ENCODE peak calls at places on chromosomes 5 and 9, in five cellular contexts. K, Q, H, O and V are unnamed samples. For H3K36me3, the result is how much of the 10 kb centered on the place peaks cover.

GRCh38 chr5:172007153-172007794 is 836 bp upstream of the FBXW11 start:
- DNase-seq in O (no peak), K (peak), H (no peak), Q (peak), V (peak)

GRCh38 chr9:126666155-126666803 is 52.6 kb downstream of the LMX1B start:
- DNase-seq in Q (peak), H (peak), K (no peak), O (no peak), V (no peak)

GRCh38 chr5:10518352-10518751 is 45.5 kb upstream of the ANKRD33B start:
- DNase-seq in O (no peak), K (no peak), H (no peak), Q (no peak), V (no peak)

GRCh38 chr5:148443998-148444397 is 60.2 kb downstream of the FBXO38 start:
- DNase-seq in Q (peak), K (peak), H (peak), O (peak), V (peak)

GRCh38 chr5:141363952-141364660 is at the start of gene PCDHGA5:
- DNase-seq in K (no peak), Q (no peak), O (no peak), H (no peak), V (no peak)

GRCh38 chr5:154756203-154756870 is 1.2 kb downstream of the LARP1 start:
- DNase-seq in K (no peak), H (no peak), Q (peak), O (no peak), V (peak)

GRCh38 chr5:74169704-74170103 is 470.8 kb downstream of the ENC1 start:
- DNase-seq in Q (no peak), O (no peak), K (no peak), H (no peak), V (no peak)

GRCh38 chr5:144017631-144018030 is 152.8 kb downstream of the YIPF5 start:
- DNase-seq in O (no peak), H (no peak), K (no peak), Q (no peak), V (peak)

GRCh38 chr5:143494162-143494561 is 90.7 kb upstream of the NR3C1 start:
- DNase-seq in O (no peak), H (no peak), Q (no peak), K (no peak), V (no peak)

GRCh38 chr5:54317511-54318260 is 7.3 kb upstream of the ARL15 start:
- DNase-seq in Q (no peak), K (no peak), H (no peak), O (no peak), V (no peak)

GRCh38 chr5:31921852-31922305 is 252.2 kb downstream of the GOLPH3 start:
- DNase-seq in Q (no peak), H (no peak), K (no peak), O (no peak), V (no peak)

GRCh38 chr5:174622067-174622466 is 102.3 kb upstream of the MSX2 start:
- DNase-seq in Q (no peak), O (no peak), K (no peak), H (no peak), V (no peak)

GRCh38 chr9:107644774-107645463 is 155.3 kb upstream of the KLF4 start:
- DNase-seq in K (no peak), H (no peak), Q (no peak), O (no peak), V (no peak)

GRCh38 chr5:99068944-99069650 is 140.3 kb upstream of the CHD1 start:
- DNase-seq in H (no peak), K (no peak), O (no peak), Q (no peak), V (no peak)

GRCh38 chr5:22344000-22344399 is 509.1 kb downstream of the CDH12 start:
- DNase-seq in Q (no peak), K (no peak), O (no peak), H (no peak), V (no peak)

GRCh38 chr9:27193886-27194285 is 84.9 kb downstream of the TEK start:
- DNase-seq in H (no peak), O (no peak), K (no peak), Q (no peak), V (no peak)

GRCh38 chr9:27196383-27196782 is 87.4 kb downstream of the TEK start:
- DNase-seq in Q (no peak), O (no peak), H (no peak), K (no peak), V (no peak)

GRCh38 chr9:27195191-27195590 is 86.2 kb downstream of the TEK start:
- DNase-seq in H (no peak), Q (no peak), O (no peak), K (no peak), V (no peak)

GRCh38 chr9:27192291-27192960 is 83.4 kb downstream of the TEK start:
- DNase-seq in Q (no peak), K (no peak), O (no peak), H (no peak), V (no peak)

DNA sequence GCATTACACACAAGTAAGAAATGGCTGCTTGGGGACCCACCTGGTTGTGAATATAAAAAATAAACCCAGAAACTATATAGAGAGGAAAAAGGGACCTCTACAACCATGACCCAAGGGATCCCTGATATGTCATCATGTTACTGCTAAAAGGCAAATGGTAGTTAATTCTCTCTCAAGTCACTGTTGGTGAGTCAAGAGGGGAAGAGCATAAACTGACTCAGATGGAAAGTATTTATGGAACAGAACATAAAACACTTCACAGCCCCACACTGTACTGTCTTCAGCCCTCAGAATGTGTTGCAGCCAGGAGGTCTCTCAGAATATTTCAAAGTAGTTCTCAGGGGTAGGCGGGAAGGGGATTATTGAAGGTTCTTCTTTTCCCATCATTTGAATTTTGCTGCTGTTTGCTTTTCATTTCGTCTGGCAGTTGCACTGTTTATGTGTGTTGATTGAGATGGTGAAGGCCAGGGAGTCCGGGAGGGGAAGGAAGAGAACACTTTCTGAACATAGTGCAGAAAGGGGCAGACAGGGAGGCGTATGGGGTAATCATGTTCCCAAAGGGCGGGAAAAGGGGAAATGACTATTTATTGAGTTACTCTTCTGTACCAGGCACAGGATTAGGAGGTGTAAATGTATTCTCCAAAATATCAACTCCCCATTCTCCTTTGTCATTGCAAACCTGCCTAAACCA is 85.5 kb downstream of the TEK start:
- DNase-seq in K (no peak), Q (no peak), O (peak), H (no peak), V (no peak)
- TF ChIP-seq ZBTB33 in K (no peak), Q (no peak), O (no peak), H (no peak), V (no peak)

DNA sequence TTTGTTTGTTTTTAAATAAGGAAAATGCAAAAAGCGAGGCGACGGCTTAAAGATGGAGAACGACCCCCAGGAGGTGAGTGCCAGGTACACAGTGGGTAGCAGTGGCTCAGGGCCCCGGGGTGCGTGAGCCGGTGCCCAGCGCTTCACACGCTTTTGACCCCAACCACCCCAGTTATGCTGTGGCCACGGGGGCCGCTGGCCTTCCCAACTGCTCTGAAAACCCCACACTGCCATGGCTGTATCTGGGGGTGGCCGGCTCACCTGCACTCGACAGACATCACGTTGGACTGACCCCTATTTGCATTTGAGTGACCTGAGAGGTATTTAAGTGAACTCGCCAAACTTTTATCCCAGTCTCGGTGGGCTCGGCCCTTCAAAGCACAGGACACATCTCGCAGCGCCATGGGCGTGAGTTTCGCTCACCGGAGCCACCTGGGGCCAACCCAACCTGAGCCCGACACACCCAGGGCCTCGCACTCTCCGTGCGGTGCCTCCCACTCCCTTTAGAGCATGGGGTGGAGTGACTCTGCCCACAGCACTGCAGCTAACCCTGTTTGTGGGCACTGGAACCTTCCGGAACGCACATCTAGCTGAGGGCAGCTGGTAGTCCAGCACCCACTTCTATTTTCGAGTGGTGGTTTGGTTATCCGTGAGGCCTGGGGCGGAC is 13.7 kb upstream of the AJM1 start:
- DNase-seq in K (no peak), O (no peak), H (no peak), Q (no peak), V (no peak)
- H3K36me3 ChIP-seq in K (half or more), O (under half), H (under half), Q (half or more), V (half or more)

DNA sequence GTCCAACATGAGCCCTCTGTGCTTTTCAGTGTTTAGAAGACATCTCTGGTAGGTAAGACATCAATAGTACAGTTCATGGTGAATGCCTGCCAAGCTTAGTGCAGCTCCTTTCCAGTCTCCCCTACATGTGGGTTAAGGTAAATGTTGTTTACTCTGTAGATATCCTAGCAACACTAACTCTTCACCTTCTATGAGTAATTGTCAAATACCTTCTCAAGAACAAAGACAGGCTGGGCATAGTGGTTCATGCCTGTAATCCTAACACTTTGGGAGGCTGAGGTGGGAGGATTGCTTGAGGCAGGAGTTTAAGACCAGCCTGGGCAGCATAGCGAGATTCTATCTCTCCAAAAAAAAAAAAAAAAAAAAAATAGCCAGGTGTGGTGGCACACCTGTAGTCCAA is 18.7 kb upstream of the RASGRF2 start:
- DNase-seq in H (no peak), Q (no peak), O (no peak), K (no peak), V (no peak)
- TF ChIP-seq ZBTB33 in H (no peak), Q (no peak), O (no peak), K (no peak), V (no peak)

DNA sequence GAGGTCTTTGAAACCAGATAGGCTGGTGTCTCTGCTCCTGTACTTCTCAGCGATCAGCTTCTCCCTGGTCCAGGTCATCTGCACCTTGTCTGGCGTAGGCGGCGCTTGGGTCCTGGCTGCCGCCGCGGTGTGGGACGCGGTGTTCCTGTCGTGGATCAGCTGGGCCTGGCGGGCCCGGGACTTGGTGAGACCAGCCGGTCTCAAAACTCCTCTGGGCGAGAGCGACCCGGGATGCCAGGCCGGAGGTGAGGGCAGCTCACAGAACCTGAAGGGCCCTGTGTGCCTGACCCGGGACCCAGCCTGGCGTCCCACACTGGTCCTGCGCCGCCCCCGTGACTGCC is 48.9 kb downstream of the NKD2 start:
- DNase-seq in K (no peak), Q (no peak), H (no peak), O (no peak), V (peak)
- H3K36me3 ChIP-seq in K (half or more), Q (under half), H (under half), O (under half), V (under half)

GRCh38 chr5:119537704-119538103 is 85.4 kb downstream of the HSD17B4 start:
- DNase-seq in H (peak), O (no peak), Q (no peak), K (no peak), V (no peak)
- TF ChIP-seq ZBTB33 in H (no peak), O (no peak), Q (no peak), K (no peak), V (no peak)

GRCh38 chr5:72305194-72306142 is 14.6 kb downstream of the MRPS27 start:
- DNase-seq in K (peak), O (no peak), H (peak), Q (peak), V (no peak)

GRCh38 chr5:72307968-72308852 is 11.8 kb downstream of the MRPS27 start:
- DNase-seq in K (peak), H (peak), O (peak), Q (peak), V (peak)

GRCh38 chr5:72307573-72307967 is 12.5 kb downstream of the MRPS27 start:
- DNase-seq in Q (no peak), H (no peak), O (no peak), K (no peak), V (peak)

GRCh38 chr5:72314571-72315172 is 5.4 kb downstream of the MRPS27 start:
- DNase-seq in O (no peak), H (no peak), K (peak), Q (peak), V (peak)

GRCh38 chr5:72308853-72309191 is 11.2 kb downstream of the MRPS27 start:
- DNase-seq in O (no peak), K (no peak), H (no peak), Q (peak), V (no peak)
- H3K36me3 ChIP-seq in O (under half), K (under half), H (under half), Q (half or more), V (under half)

GRCh38 chr9:27529316-27530278 is at the start of gene MOB3B:
- DNase-seq in K (peak), Q (peak), H (no peak), O (peak), V (peak)

GRCh38 chr9:27528886-27529315 is 713 bp downstream of the MOB3B start:
- DNase-seq in K (no peak), Q (peak), O (no peak), H (no peak), V (no peak)

GRCh38 chr9:27528278-27528885 is 1.2 kb downstream of the MOB3B start:
- DNase-seq in K (no peak), O (no peak), Q (peak), H (no peak), V (no peak)

GRCh38 chr9:27530915-27531762 is 1.5 kb upstream of the MOB3B start:
- DNase-seq in Q (peak), K (no peak), H (no peak), O (no peak), V (no peak)

DNA sequence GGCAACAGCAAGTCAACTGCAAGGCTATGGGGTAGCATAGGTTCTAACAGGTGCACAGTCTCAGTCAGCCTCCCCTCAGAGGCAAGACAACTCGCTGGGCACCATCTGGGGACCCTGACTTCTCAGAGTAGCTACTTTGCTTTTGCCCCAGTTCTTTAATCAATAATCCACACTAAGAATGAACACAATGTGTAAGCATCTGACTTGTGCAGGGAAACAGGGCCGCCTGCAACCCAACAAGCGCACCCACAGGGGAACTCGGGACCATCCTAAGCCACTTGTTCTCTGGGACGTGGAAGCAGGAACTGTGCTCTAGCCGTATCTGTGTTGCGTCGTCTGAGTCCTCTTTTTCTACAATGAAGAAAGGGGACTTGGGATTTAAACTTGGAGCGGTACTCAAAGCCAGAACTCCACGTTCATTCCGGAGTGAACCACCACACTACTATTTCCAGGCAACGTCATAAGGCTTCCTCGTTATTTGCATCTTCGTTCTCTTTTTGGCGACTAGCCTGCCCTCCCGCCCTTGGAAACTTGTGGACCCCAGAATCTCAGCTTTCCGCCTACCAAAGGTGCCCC is 1.8 kb downstream of the MOB3B start:
- DNase-seq in K (no peak), Q (peak), H (no peak), O (no peak), V (no peak)
- TF ChIP-seq ZBTB33 in K (no peak), Q (no peak), H (no peak), O (no peak), V (no peak)